ENCODE peak calls at places on chromosomes 1 and 21, in six cellular contexts. One of them, this sample, is unnamed.

GRCh38 chr21:45592208-45592619 is 50.0 kb upstream of the SLC19A1 start:
- DNase-seq in ELR: no peak
- DNase-seq in neuronal stem cell: no peak
- DNase-seq in RWPE1: no peak
- DNase-seq in non-pigmented ciliary epithelial cell: no peak
- DNase-seq in posterior vena cava: no peak
- DNase-seq in this sample: no peak

GRCh38 chr1:225461533-225462428 is 33.9 kb upstream of the LBR start:
- DNase-seq in ELR: no peak
- DNase-seq in neuronal stem cell: no peak
- DNase-seq in RWPE1: no peak
- DNase-seq in non-pigmented ciliary epithelial cell: no peak
- DNase-seq in posterior vena cava: peak; percentile 75
- DNase-seq in this sample: no peak

GRCh38 chr1:244350027-244350426 is 101.7 kb downstream of the ADSS2 start:
- DNase-seq in ELR: no peak
- DNase-seq in neuronal stem cell: no peak
- DNase-seq in RWPE1: no peak
- DNase-seq in non-pigmented ciliary epithelial cell: no peak
- DNase-seq in posterior vena cava: no peak
- DNase-seq in this sample: no peak

GRCh38 chr1:53578358-53578757 is 119.2 kb downstream of the DMRTB1 start:
- DNase-seq in ELR: peak; percentile 18
- DNase-seq in neuronal stem cell: no peak
- DNase-seq in RWPE1: no peak
- DNase-seq in non-pigmented ciliary epithelial cell: no peak
- DNase-seq in posterior vena cava: peak; percentile 5
- DNase-seq in this sample: no peak

GRCh38 chr1:192284927-192285326 is 31.9 kb upstream of the RGS21 start:
- DNase-seq in ELR: no peak
- DNase-seq in neuronal stem cell: no peak
- DNase-seq in RWPE1: no peak
- DNase-seq in non-pigmented ciliary epithelial cell: no peak
- DNase-seq in posterior vena cava: no peak
- DNase-seq in this sample: no peak

GRCh38 chr1:225883616-225884265 is 1.6 kb upstream of the TMEM63A start:
- DNase-seq in ELR: no peak
- DNase-seq in neuronal stem cell: no peak
- DNase-seq in RWPE1: no peak
- DNase-seq in non-pigmented ciliary epithelial cell: no peak
- DNase-seq in posterior vena cava: no peak
- DNase-seq in this sample: no peak

GRCh38 chr21:26801524-26801923 is 43.7 kb downstream of the ADAMTS1 start:
- DNase-seq in ELR: no peak
- DNase-seq in neuronal stem cell: no peak
- DNase-seq in RWPE1: no peak
- DNase-seq in non-pigmented ciliary epithelial cell: peak; percentile 71
- DNase-seq in posterior vena cava: no peak
- DNase-seq in this sample: no peak

GRCh38 chr1:162055062-162055461 is 14.4 kb upstream of the NOS1AP start:
- DNase-seq in ELR: peak; percentile 97
- DNase-seq in neuronal stem cell: no peak
- DNase-seq in RWPE1: peak; percentile 85
- DNase-seq in non-pigmented ciliary epithelial cell: peak; percentile 64
- DNase-seq in posterior vena cava: no peak
- DNase-seq in this sample: no peak

GRCh38 chr1:204498980-204499379 is 4.4 kb upstream of the PIK3C2B start:
- DNase-seq in ELR: no peak
- DNase-seq in neuronal stem cell: no peak
- DNase-seq in RWPE1: no peak
- DNase-seq in non-pigmented ciliary epithelial cell: no peak
- DNase-seq in posterior vena cava: no peak
- DNase-seq in this sample: no peak

GRCh38 chr1:53346814-53347176 is 18.9 kb upstream of the LRP8 start:
- DNase-seq in ELR: no peak
- DNase-seq in neuronal stem cell: no peak
- DNase-seq in RWPE1: no peak
- DNase-seq in non-pigmented ciliary epithelial cell: no peak
- DNase-seq in posterior vena cava: peak; percentile 37
- DNase-seq in this sample: no peak

GRCh38 chr1:185693654-185694053 is 40.5 kb upstream of the HMCN1 start:
- DNase-seq in ELR: no peak
- DNase-seq in neuronal stem cell: no peak
- DNase-seq in RWPE1: no peak
- DNase-seq in non-pigmented ciliary epithelial cell: no peak
- DNase-seq in posterior vena cava: no peak
- DNase-seq in this sample: no peak

GRCh38 chr1:38559180-38559874 is 300.2 kb downstream of the RRAGC start:
- DNase-seq in ELR: no peak
- DNase-seq in neuronal stem cell: no peak
- DNase-seq in RWPE1: no peak
- DNase-seq in non-pigmented ciliary epithelial cell: no peak
- DNase-seq in posterior vena cava: no peak
- DNase-seq in this sample: no peak

GRCh38 chr1:94434339-94435092 is 16.3 kb downstream of the ABCD3 start:
- DNase-seq in ELR: peak; percentile 31
- DNase-seq in neuronal stem cell: no peak
- DNase-seq in RWPE1: no peak
- DNase-seq in non-pigmented ciliary epithelial cell: no peak
- DNase-seq in posterior vena cava: no peak
- DNase-seq in this sample: no peak

GRCh38 chr1:92961131-92961895 is at the start of gene DIPK1A:
- DNase-seq in ELR: peak; percentile 81
- DNase-seq in neuronal stem cell: peak; percentile 82
- DNase-seq in RWPE1: peak; percentile 67
- DNase-seq in non-pigmented ciliary epithelial cell: no peak
- DNase-seq in posterior vena cava: peak; percentile 91
- DNase-seq in this sample: no peak

GRCh38 chr1:175319112-175319911 is 126.7 kb upstream of the KIAA0040 start:
- DNase-seq in ELR: peak; percentile 55
- DNase-seq in neuronal stem cell: peak; percentile 66
- DNase-seq in RWPE1: peak; percentile 81
- DNase-seq in non-pigmented ciliary epithelial cell: peak; percentile 17
- DNase-seq in posterior vena cava: peak; percentile 90
- DNase-seq in this sample: no peak

GRCh38 chr1:24507423-24507804 is 4.8 kb downstream of the RCAN3 start:
- DNase-seq in ELR: no peak
- DNase-seq in neuronal stem cell: no peak
- DNase-seq in RWPE1: no peak
- DNase-seq in non-pigmented ciliary epithelial cell: no peak
- DNase-seq in posterior vena cava: no peak
- DNase-seq in this sample: no peak

This sample was measured in cortex of kidney.